ENCODE peak calls at places on chromosomes 16 and 17, in eight cellular contexts. Q, K, V, D, T, G, U and J are unnamed samples.

GRCh38 chr16:22618842-22619241 is 108.2 kb downstream of the NPIPB5 start:
- DNase-seq in V (no peak), T (no peak), D (no peak), U (no peak), Q (no peak), K (no peak), G (no peak), J (no peak)

GRCh38 chr16:19073344-19073743 is 5.9 kb downstream of the COQ7 start:
- DNase-seq in Q (no peak), K (no peak), G (no peak), U (no peak), V (no peak), T (no peak), D (no peak), J (no peak)

GRCh38 chr16:77213542-77214108 is 14.4 kb downstream of the SYCE1L start:
- DNase-seq in K (peak), U (no peak), G (peak), T (no peak), D (no peak), Q (no peak), V (no peak), J (peak)

GRCh38 chr17:56727876-56728617 is 105.7 kb downstream of the C17orf67 start:
- DNase-seq in G (no peak), V (no peak), K (no peak), D (no peak), T (no peak), U (no peak), Q (no peak), J (no peak)

GRCh38 chr17:82863941-82864720 is 24.3 kb upstream of the ZNF750 start:
- DNase-seq in U (no peak), T (no peak), G (peak), Q (peak), K (peak), D (peak), V (no peak), J (peak)

GRCh38 chr16:67537636-67538591 is 9.3 kb downstream of the RIPOR1 start:
- DNase-seq in V (peak), D (no peak), Q (peak), U (no peak), T (no peak), G (no peak), K (no peak), J (peak)

GRCh38 chr17:76000016-76000754 is 470 bp upstream of the CDK3 start:
- DNase-seq in G (peak), D (no peak), K (no peak), T (no peak), U (peak), V (no peak), Q (peak), J (no peak)

GRCh38 chr17:12745481-12745880 is 43.8 kb upstream of the ARHGAP44 start:
- DNase-seq in T (no peak), V (no peak), U (no peak), Q (no peak), D (no peak), K (no peak), G (no peak), J (no peak)

GRCh38 chr16:22661161-22661647 is 150.5 kb downstream of the NPIPB5 start:
- DNase-seq in U (no peak), V (no peak), Q (no peak), T (no peak), D (no peak), K (no peak), G (no peak), J (no peak)

GRCh38 chr16:89116341-89117238 is 22.9 kb downstream of the ACSF3 start:
- DNase-seq in K (no peak), D (no peak), V (peak), G (no peak), T (no peak), Q (no peak), U (no peak), J (no peak)

GRCh38 chr16:70482624-70483023 is 28.2 kb downstream of the FCSK start:
- DNase-seq in G (no peak), Q (no peak), T (no peak), D (no peak), V (no peak), U (no peak), K (no peak), J (peak)

GRCh38 chr16:70478169-70478568 is 23.8 kb downstream of the FCSK start:
- DNase-seq in Q (no peak), G (no peak), U (no peak), D (no peak), V (no peak), K (no peak), T (no peak), J (no peak)

GRCh38 chr16:70478912-70479341 is 24.5 kb downstream of the FCSK start:
- DNase-seq in K (peak), U (no peak), V (peak), T (no peak), G (no peak), Q (no peak), D (no peak), J (no peak)

GRCh38 chr16:70481929-70482536 is 27.6 kb downstream of the FCSK start:
- DNase-seq in V (no peak), T (no peak), G (peak), D (no peak), K (peak), U (no peak), Q (no peak), J (peak)

DNA sequence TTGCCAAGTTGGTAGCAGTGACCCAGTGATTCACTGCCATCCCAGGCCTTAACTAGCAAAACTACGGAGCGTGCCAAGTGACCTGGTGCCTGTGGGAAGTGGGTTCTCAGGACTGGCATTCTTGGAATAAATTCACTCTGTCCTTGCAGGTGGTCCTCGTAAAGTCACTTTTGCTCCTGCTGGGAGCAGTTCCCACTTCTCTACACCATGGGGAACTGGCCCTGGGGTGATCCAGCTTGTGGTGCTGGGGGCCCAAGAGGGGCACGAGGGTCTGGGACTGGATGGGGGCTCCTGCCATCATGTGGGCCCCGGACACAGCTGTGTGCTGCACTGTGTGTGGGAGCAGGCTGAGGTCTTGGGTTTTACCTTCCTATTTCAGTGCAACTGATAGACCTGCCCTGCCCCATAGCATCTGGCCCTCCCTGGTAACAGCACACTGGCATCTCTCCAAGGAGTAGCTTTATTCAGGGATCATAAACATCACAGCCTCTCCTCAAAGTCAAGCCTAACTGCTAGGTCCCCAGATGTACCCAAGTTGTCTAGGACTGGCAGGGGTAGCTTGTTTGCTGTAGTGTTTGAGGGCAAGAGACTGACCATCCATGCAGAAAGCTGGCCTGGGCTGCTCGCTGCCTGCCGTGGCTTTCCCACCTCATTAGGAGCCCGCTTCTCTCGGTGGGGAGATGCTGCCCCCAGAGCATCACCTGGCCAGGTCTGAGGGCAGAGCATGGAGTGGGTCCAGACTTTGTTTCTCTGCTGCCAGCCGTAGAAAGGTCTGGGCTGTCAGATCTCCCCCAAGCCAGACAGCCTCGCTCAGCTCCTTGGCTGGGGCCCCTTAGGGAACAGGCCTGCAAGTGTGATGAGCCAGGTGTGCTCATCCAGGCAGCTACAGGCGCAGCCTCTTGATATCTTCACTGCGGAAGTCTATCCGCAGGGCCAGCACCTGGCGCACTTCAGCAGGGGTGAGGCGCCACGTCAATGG is 26.0 kb downstream of the FCSK start:
- DNase-seq in V (no peak), D (no peak), Q (no peak), U (no peak), G (no peak), T (no peak), K (no peak), J (peak)
- H3K4me3 ChIP-seq in V (no peak), D (no peak), Q (no peak), U (no peak), G (no peak), T (no peak), K (no peak), J (no peak)

GRCh38 chr17:5422505-5422904 is 2.5 kb downstream of the RPAIN start:
- DNase-seq in U (no peak), D (no peak), G (peak), Q (no peak), V (no peak), T (no peak), K (peak), J (peak)
- TF ChIP-seq CTCF in U (no peak), D (no peak), G (no peak), Q (no peak), V (no peak), T (no peak), K (no peak), J (no peak)

GRCh38 chr17:39605492-39606433 is 2.0 kb downstream of the NEUROD2 start:
- DNase-seq in G (peak), Q (no peak), V (no peak), D (no peak), T (no peak), U (no peak), K (peak), J (peak)

GRCh38 chr17:39606434-39607056 is 1.2 kb downstream of the NEUROD2 start:
- DNase-seq in V (no peak), U (no peak), G (no peak), Q (no peak), D (no peak), K (no peak), T (no peak), J (no peak)

GRCh38 chr17:39607057-39607850 is 466 bp downstream of the NEUROD2 start:
- DNase-seq in Q (no peak), T (no peak), D (no peak), G (no peak), K (no peak), U (no peak), V (no peak), J (no peak)

GRCh38 chr17:39603304-39604016 is 4.3 kb downstream of the NEUROD2 start:
- DNase-seq in T (no peak), K (no peak), U (no peak), Q (no peak), V (no peak), D (no peak), G (no peak), J (no peak)

GRCh38 chr17:39604911-39605491 is 2.7 kb downstream of the NEUROD2 start:
- DNase-seq in Q (no peak), V (no peak), K (no peak), D (no peak), G (no peak), T (no peak), U (no peak), J (no peak)
- H3K4me3 ChIP-seq in Q (peak), V (peak), K (no peak), D (peak), G (no peak), T (no peak), U (no peak), J (no peak)

DNA sequence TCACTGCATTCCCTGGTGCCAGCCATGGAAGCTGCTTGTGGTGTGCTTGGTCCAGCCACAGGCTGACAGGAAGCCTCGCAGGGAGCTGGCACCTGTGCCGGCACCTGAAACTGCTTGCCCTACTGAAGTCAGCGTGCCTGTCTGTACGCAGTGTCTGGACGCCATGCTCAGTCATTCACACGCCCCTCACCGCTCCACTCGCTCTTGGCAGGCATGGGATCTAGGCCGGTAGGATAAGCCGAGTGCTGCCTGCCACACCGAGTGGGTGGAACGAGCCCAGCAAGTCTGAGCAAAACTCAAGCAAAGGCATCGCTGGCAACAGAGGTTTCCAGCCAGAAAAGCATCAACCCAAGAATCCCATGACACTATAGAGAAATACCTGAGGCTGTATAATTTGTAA is 350.6 kb downstream of the CDH11 start:
- DNase-seq in V (no peak), U (no peak), G (no peak), T (no peak), Q (no peak), D (peak), K (no peak), J (no peak)
- TF ChIP-seq CTCF in V (no peak), U (no peak), G (no peak), T (no peak), Q (no peak), D (no peak), K (no peak), J (no peak)

GRCh38 chr17:44966348-44967025 is 1.6 kb downstream of the C1QL1 start:
- DNase-seq in V (no peak), Q (no peak), D (no peak), U (no peak), G (no peak), K (no peak), T (no peak), J (no peak)
- H3K4me3 ChIP-seq in V (peak), Q (no peak), D (peak), U (peak), G (no peak), K (no peak), T (no peak), J (no peak)

GRCh38 chr16:66476328-66477027 is 49.4 kb downstream of the BEAN1 start:
- DNase-seq in T (no peak), D (no peak), G (no peak), K (no peak), Q (no peak), V (no peak), U (no peak), J (no peak)
- TF ChIP-seq CTCF in T (no peak), D (no peak), G (no peak), K (no peak), Q (no peak), V (no peak), U (no peak), J (no peak)

DNA sequence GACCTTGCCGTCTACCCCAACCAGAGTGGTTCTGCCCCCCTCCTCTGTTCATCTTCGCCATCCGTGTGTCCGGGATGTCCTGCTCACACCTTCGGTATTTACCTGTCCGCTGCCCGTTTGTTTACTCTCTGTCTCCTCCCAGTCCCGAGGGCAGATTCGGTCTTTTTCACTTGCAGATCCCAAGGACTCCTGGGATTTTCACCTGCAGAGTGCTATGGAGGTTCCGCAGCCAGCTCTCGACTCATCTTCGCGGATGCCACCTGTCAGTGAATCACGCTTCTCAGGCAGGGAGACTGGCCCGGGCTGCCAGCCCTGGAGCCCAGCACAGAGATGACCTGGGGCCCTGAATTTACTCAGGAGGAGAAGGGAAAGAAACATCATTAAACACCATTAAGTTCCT is 8.1 kb downstream of the CRISPLD2 start:
- DNase-seq in G (no peak), V (no peak), Q (no peak), D (no peak), T (no peak), U (no peak), K (no peak), J (no peak)
- H3K4me3 ChIP-seq in G (no peak), V (no peak), Q (no peak), D (no peak), T (no peak), U (no peak), K (no peak), J (no peak)

GRCh38 chr17:9026741-9027140 is 5.4 kb downstream of the NTN1 start:
- DNase-seq in D (no peak), Q (no peak), G (no peak), T (no peak), U (no peak), V (no peak), K (no peak), J (no peak)
- TF ChIP-seq CTCF in D (no peak), Q (no peak), G (no peak), T (no peak), U (no peak), V (no peak), K (no peak), J (no peak)

DNA sequence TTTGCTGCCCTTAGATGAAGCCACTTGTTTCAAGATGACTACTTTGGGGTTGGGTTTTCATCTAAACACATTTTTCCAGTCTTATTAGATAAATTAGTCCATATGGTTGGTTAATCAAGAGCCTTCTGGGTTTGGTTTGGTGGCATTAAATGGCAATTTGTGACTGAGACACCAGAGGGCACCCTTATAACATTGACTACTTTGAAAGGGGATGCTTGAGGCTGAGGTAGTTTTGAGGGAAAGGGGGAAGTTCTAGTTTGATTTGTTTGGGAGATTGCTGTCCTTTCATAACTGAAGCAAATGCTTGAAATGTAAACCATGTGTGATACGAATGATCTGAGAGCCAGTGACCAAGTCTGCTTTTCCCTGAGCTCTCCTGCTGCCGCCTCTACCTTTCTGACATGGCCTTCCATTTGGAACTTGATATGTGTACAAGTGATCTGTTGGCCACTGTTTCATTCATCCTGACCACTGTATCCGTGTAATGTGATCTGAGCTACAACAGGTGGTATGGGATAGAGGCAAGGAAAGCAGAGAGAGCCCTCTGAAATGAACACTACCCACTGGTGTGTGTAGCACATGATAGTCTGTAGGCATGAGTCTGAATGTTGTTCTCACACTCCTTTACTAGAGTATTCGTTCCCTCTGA is 5.8 kb upstream of the RARA start:
- DNase-seq in T (no peak), G (peak), V (no peak), U (peak), K (peak), Q (peak), D (no peak), J (peak)
- H3K4me3 ChIP-seq in T (no peak), G (no peak), V (no peak), U (no peak), K (no peak), Q (no peak), D (no peak), J (no peak)